ENCODE peak calls at places on chromosome 7, in six cellular contexts. One of them, this sample, is unnamed.

GRCh38 chr7:115477193-115477651 is 553.3 kb downstream of the TFEC start:
- DNase-seq in substantia nigra: no peak
- DNase-seq in fibroblast of the aortic adventitia: no peak
- DNase-seq in adrenal gland: peak; percentile 9
- DNase-seq in body of pancreas: peak; percentile 13
- DNase-seq in stimulated activated CD4-positive, alpha-beta T cell treated with anti-CD3 and anti-CD28 coated beads, Interleukin-1b, Interleukin-23, amount 100 ng/mL, for 4 hours: no peak
- DNase-seq in this sample: peak; percentile 2

GRCh38 chr7:112023786-112024185 is 182.4 kb downstream of the DOCK4 start:
- DNase-seq in body of pancreas: no peak
- DNase-seq in substantia nigra: no peak
- DNase-seq in stimulated activated CD4-positive, alpha-beta T cell treated with anti-CD3 and anti-CD28 coated beads, Interleukin-1b, Interleukin-23, amount 100 ng/mL, for 4 hours: no peak
- DNase-seq in fibroblast of the aortic adventitia: peak; percentile 17
- DNase-seq in adrenal gland: no peak
- DNase-seq in this sample: no peak

GRCh38 chr7:110960811-110961210 is 130.1 kb upstream of the LRRN3 start:
- DNase-seq in substantia nigra: no peak
- DNase-seq in stimulated activated CD4-positive, alpha-beta T cell treated with anti-CD3 and anti-CD28 coated beads, Interleukin-1b, Interleukin-23, amount 100 ng/mL, for 4 hours: no peak
- DNase-seq in fibroblast of the aortic adventitia: peak; percentile 30
- DNase-seq in body of pancreas: no peak
- DNase-seq in adrenal gland: no peak
- DNase-seq in this sample: no peak

GRCh38 chr7:135335628-135336139 is 102.0 kb downstream of the STRA8 start:
- DNase-seq in fibroblast of the aortic adventitia: peak; percentile 64
- DNase-seq in body of pancreas: peak; percentile 79
- DNase-seq in adrenal gland: peak; percentile 46
- DNase-seq in substantia nigra: no peak
- DNase-seq in stimulated activated CD4-positive, alpha-beta T cell treated with anti-CD3 and anti-CD28 coated beads, Interleukin-1b, Interleukin-23, amount 100 ng/mL, for 4 hours: peak; percentile 3
- DNase-seq in this sample: peak; percentile 86

GRCh38 chr7:67438174-67438837 is 441.7 kb downstream of the TYW1 start:
- DNase-seq in fibroblast of the aortic adventitia: no peak
- DNase-seq in body of pancreas: no peak
- DNase-seq in substantia nigra: no peak
- DNase-seq in stimulated activated CD4-positive, alpha-beta T cell treated with anti-CD3 and anti-CD28 coated beads, Interleukin-1b, Interleukin-23, amount 100 ng/mL, for 4 hours: no peak
- DNase-seq in adrenal gland: no peak
- DNase-seq in this sample: no peak

GRCh38 chr7:142024547-142024946 is 28.9 kb downstream of the MGAM start:
- DNase-seq in substantia nigra: no peak
- DNase-seq in fibroblast of the aortic adventitia: peak; percentile 30
- DNase-seq in stimulated activated CD4-positive, alpha-beta T cell treated with anti-CD3 and anti-CD28 coated beads, Interleukin-1b, Interleukin-23, amount 100 ng/mL, for 4 hours: no peak
- DNase-seq in adrenal gland: no peak
- DNase-seq in body of pancreas: no peak
- DNase-seq in this sample: no peak

GRCh38 chr7:29556405-29557195 is 7.0 kb upstream of the PRR15 start:
- DNase-seq in fibroblast of the aortic adventitia: no peak
- DNase-seq in body of pancreas: no peak
- DNase-seq in stimulated activated CD4-positive, alpha-beta T cell treated with anti-CD3 and anti-CD28 coated beads, Interleukin-1b, Interleukin-23, amount 100 ng/mL, for 4 hours: no peak
- DNase-seq in substantia nigra: no peak
- DNase-seq in adrenal gland: no peak
- DNase-seq in this sample: no peak

GRCh38 chr7:137342751-137343482 is 616 bp downstream of the PTN start:
- DNase-seq in fibroblast of the aortic adventitia: no peak
- DNase-seq in body of pancreas: no peak
- DNase-seq in substantia nigra: no peak
- DNase-seq in adrenal gland: no peak
- DNase-seq in stimulated activated CD4-positive, alpha-beta T cell treated with anti-CD3 and anti-CD28 coated beads, Interleukin-1b, Interleukin-23, amount 100 ng/mL, for 4 hours: no peak
- DNase-seq in this sample: no peak

GRCh38 chr7:77353407-77353721 is 62.8 kb downstream of the GSAP start:
- DNase-seq in fibroblast of the aortic adventitia: no peak
- DNase-seq in stimulated activated CD4-positive, alpha-beta T cell treated with anti-CD3 and anti-CD28 coated beads, Interleukin-1b, Interleukin-23, amount 100 ng/mL, for 4 hours: no peak
- DNase-seq in body of pancreas: no peak
- DNase-seq in substantia nigra: no peak
- DNase-seq in adrenal gland: no peak
- DNase-seq in this sample: no peak

GRCh38 chr7:3494890-3495289 is 193.8 kb downstream of the SDK1 start:
- DNase-seq in stimulated activated CD4-positive, alpha-beta T cell treated with anti-CD3 and anti-CD28 coated beads, Interleukin-1b, Interleukin-23, amount 100 ng/mL, for 4 hours: no peak
- DNase-seq in adrenal gland: no peak
- DNase-seq in body of pancreas: no peak
- DNase-seq in fibroblast of the aortic adventitia: no peak
- DNase-seq in substantia nigra: no peak
- DNase-seq in this sample: no peak

GRCh38 chr7:78587443-78588044 is 789.0 kb downstream of the PHTF2 start:
- DNase-seq in fibroblast of the aortic adventitia: peak; percentile 59
- DNase-seq in adrenal gland: no peak
- DNase-seq in body of pancreas: no peak
- DNase-seq in substantia nigra: no peak
- DNase-seq in stimulated activated CD4-positive, alpha-beta T cell treated with anti-CD3 and anti-CD28 coated beads, Interleukin-1b, Interleukin-23, amount 100 ng/mL, for 4 hours: no peak
- DNase-seq in this sample: no peak

GRCh38 chr7:8217200-8218068 is 44.5 kb downstream of the ICA1 start:
- DNase-seq in fibroblast of the aortic adventitia: peak; percentile 87
- DNase-seq in substantia nigra: no peak
- DNase-seq in body of pancreas: no peak
- DNase-seq in stimulated activated CD4-positive, alpha-beta T cell treated with anti-CD3 and anti-CD28 coated beads, Interleukin-1b, Interleukin-23, amount 100 ng/mL, for 4 hours: no peak
- DNase-seq in adrenal gland: peak; percentile 19
- DNase-seq in this sample: peak; percentile 68

GRCh38 chr7:106824458-106824857 is 40.6 kb upstream of the PIK3CG start:
- DNase-seq in adrenal gland: no peak
- DNase-seq in stimulated activated CD4-positive, alpha-beta T cell treated with anti-CD3 and anti-CD28 coated beads, Interleukin-1b, Interleukin-23, amount 100 ng/mL, for 4 hours: no peak
- DNase-seq in fibroblast of the aortic adventitia: no peak
- DNase-seq in substantia nigra: no peak
- DNase-seq in body of pancreas: no peak
- DNase-seq in this sample: no peak

GRCh38 chr7:48085433-48085791 is 3.7 kb upstream of the UPP1 start:
- DNase-seq in adrenal gland: no peak
- DNase-seq in stimulated activated CD4-positive, alpha-beta T cell treated with anti-CD3 and anti-CD28 coated beads, Interleukin-1b, Interleukin-23, amount 100 ng/mL, for 4 hours: no peak
- DNase-seq in fibroblast of the aortic adventitia: no peak
- DNase-seq in body of pancreas: no peak
- DNase-seq in substantia nigra: no peak
- DNase-seq in this sample: no peak

GRCh38 chr7:80950550-80950967 is 31.7 kb upstream of the SEMA3C start:
- DNase-seq in adrenal gland: no peak
- DNase-seq in stimulated activated CD4-positive, alpha-beta T cell treated with anti-CD3 and anti-CD28 coated beads, Interleukin-1b, Interleukin-23, amount 100 ng/mL, for 4 hours: no peak
- DNase-seq in body of pancreas: no peak
- DNase-seq in fibroblast of the aortic adventitia: peak; percentile 50
- DNase-seq in substantia nigra: no peak
- DNase-seq in this sample: no peak

GRCh38 chr7:102129636-102130370 is 156.9 kb upstream of the SH2B2 start:
- DNase-seq in substantia nigra: no peak
- DNase-seq in fibroblast of the aortic adventitia: no peak
- DNase-seq in adrenal gland: no peak
- DNase-seq in stimulated activated CD4-positive, alpha-beta T cell treated with anti-CD3 and anti-CD28 coated beads, Interleukin-1b, Interleukin-23, amount 100 ng/mL, for 4 hours: no peak
- DNase-seq in body of pancreas: no peak
- DNase-seq in this sample: no peak

GRCh38 chr7:25389489-25390106 is 161.3 kb upstream of the NPVF start:
- DNase-seq in fibroblast of the aortic adventitia: peak; percentile 74
- DNase-seq in substantia nigra: no peak
- DNase-seq in stimulated activated CD4-positive, alpha-beta T cell treated with anti-CD3 and anti-CD28 coated beads, Interleukin-1b, Interleukin-23, amount 100 ng/mL, for 4 hours: no peak
- DNase-seq in adrenal gland: peak; percentile 39
- DNase-seq in body of pancreas: no peak
- DNase-seq in this sample: peak; percentile 72

GRCh38 chr7:42964849-42965805 is 33.0 kb downstream of the MRPL32 start:
- DNase-seq in adrenal gland: peak; percentile 23
- DNase-seq in stimulated activated CD4-positive, alpha-beta T cell treated with anti-CD3 and anti-CD28 coated beads, Interleukin-1b, Interleukin-23, amount 100 ng/mL, for 4 hours: no peak
- DNase-seq in fibroblast of the aortic adventitia: peak; percentile 35
- DNase-seq in substantia nigra: no peak
- DNase-seq in body of pancreas: no peak
- DNase-seq in this sample: no peak

GRCh38 chr7:83111391-83111790 is 51.3 kb downstream of the PCLO start:
- DNase-seq in substantia nigra: no peak
- DNase-seq in body of pancreas: no peak
- DNase-seq in fibroblast of the aortic adventitia: no peak
- DNase-seq in adrenal gland: no peak
- DNase-seq in stimulated activated CD4-positive, alpha-beta T cell treated with anti-CD3 and anti-CD28 coated beads, Interleukin-1b, Interleukin-23, amount 100 ng/mL, for 4 hours: no peak
- DNase-seq in this sample: no peak

GRCh38 chr7:152145853-152146466 is 120.5 kb downstream of the GALNT11 start:
- DNase-seq in substantia nigra: no peak
- DNase-seq in body of pancreas: peak; percentile 44
- DNase-seq in adrenal gland: peak; percentile 37
- DNase-seq in stimulated activated CD4-positive, alpha-beta T cell treated with anti-CD3 and anti-CD28 coated beads, Interleukin-1b, Interleukin-23, amount 100 ng/mL, for 4 hours: no peak
- DNase-seq in fibroblast of the aortic adventitia: peak; percentile 95
- DNase-seq in this sample: peak; percentile 48

GRCh38 chr7:70693300-70693689 is 438.6 kb upstream of the GALNT17 start:
- DNase-seq in fibroblast of the aortic adventitia: peak; percentile 61
- DNase-seq in adrenal gland: no peak
- DNase-seq in substantia nigra: no peak
- DNase-seq in body of pancreas: no peak
- DNase-seq in stimulated activated CD4-positive, alpha-beta T cell treated with anti-CD3 and anti-CD28 coated beads, Interleukin-1b, Interleukin-23, amount 100 ng/mL, for 4 hours: no peak
- DNase-seq in this sample: no peak

GRCh38 chr7:81158189-81158588 is 239.3 kb upstream of the SEMA3C start:
- DNase-seq in fibroblast of the aortic adventitia: no peak
- DNase-seq in stimulated activated CD4-positive, alpha-beta T cell treated with anti-CD3 and anti-CD28 coated beads, Interleukin-1b, Interleukin-23, amount 100 ng/mL, for 4 hours: no peak
- DNase-seq in substantia nigra: no peak
- DNase-seq in body of pancreas: no peak
- DNase-seq in adrenal gland: no peak
- DNase-seq in this sample: no peak

GRCh38 chr7:130732980-130733865 is 784 bp downstream of the KLF14 start:
- DNase-seq in substantia nigra: no peak
- DNase-seq in stimulated activated CD4-positive, alpha-beta T cell treated with anti-CD3 and anti-CD28 coated beads, Interleukin-1b, Interleukin-23, amount 100 ng/mL, for 4 hours: peak; percentile 25
- DNase-seq in body of pancreas: peak; percentile 53
- DNase-seq in fibroblast of the aortic adventitia: no peak
- DNase-seq in adrenal gland: peak; percentile 73
- DNase-seq in this sample: no peak

This sample was measured in small intestine.